ENCODE peak calls at places on chromosomes 6 and 20, in seven cellular contexts. Z is body of pancreas, P is IMR-90, U is esophagus squamous epithelium, H is heart left ventricle, N is sigmoid colon, O is spleen. A is an unnamed sample.

GRCh38 chr6:126721581-126722145 is 381.7 kb downstream of the CENPW start:
- DNase-seq in Z (no peak), P (peak), U (no peak), H (no peak), N (no peak), O (no peak), A (no peak)

GRCh38 chr20:57464642-57465211 is 60.2 kb downstream of the CTCFL start:
- DNase-seq in Z (peak), P (no peak), U (no peak), H (no peak), N (no peak), O (peak), A (no peak)

GRCh38 chr6:32129297-32130088 is 595 bp downstream of the FKBPL start:
- DNase-seq in Z (no peak), P (no peak), U (no peak), H (no peak), N (peak), O (no peak), A (no peak)

GRCh38 chr20:6765469-6766058 is 1.9 kb upstream of the BMP2 start:
- DNase-seq in Z (peak), P (peak), U (no peak), H (no peak), N (no peak), O (no peak), A (no peak)

GRCh38 chr6:28856617-28857000 is 67.2 kb downstream of the TRIM27 start:
- DNase-seq in Z (no peak), P (no peak), U (no peak), H (no peak), N (no peak), O (no peak), A (no peak)

GRCh38 chr6:26017567-26017966 is 55.0 kb downstream of the TRIM38 start:
- DNase-seq in Z (peak), P (peak), U (no peak), H (peak), N (peak), O (peak), A (no peak)

GRCh38 chr20:2285618-2286017 is 10.2 kb upstream of the TGM3 start:
- DNase-seq in Z (no peak), P (no peak), U (no peak), H (no peak), N (no peak), O (no peak), A (no peak)

GRCh38 chr6:15621203-15622044 is 41.4 kb downstream of the DTNBP1 start:
- DNase-seq in Z (peak), P (peak), U (no peak), H (peak), N (peak), O (peak), A (peak)

GRCh38 chr20:1331101-1331500 is 2.2 kb upstream of the SDCBP2 start:
- DNase-seq in Z (no peak), P (no peak), U (no peak), H (peak), N (no peak), O (peak), A (peak)

GRCh38 chr6:95576621-95577316 is 566 bp upstream of the MANEA start:
- DNase-seq in Z (no peak), P (peak), U (no peak), H (no peak), N (no peak), O (no peak), A (no peak)

GRCh38 chr6:104284872-104285271 is 574.8 kb downstream of the HACE1 start:
- DNase-seq in Z (no peak), P (no peak), U (no peak), H (no peak), N (no peak), O (no peak), A (no peak)

GRCh38 chr20:16613954-16614353 is 40.7 kb upstream of the KIF16B start:
- DNase-seq in Z (no peak), P (no peak), U (no peak), H (no peak), N (no peak), O (no peak), A (no peak)

GRCh38 chr20:3250091-3250504 is 11.1 kb upstream of the SLC4A11 start:
- DNase-seq in Z (no peak), P (no peak), U (no peak), H (no peak), N (no peak), O (peak), A (no peak)

GRCh38 chr6:47376930-47377329 is 67.2 kb upstream of the TNFRSF21 start:
- DNase-seq in Z (no peak), P (no peak), U (no peak), H (no peak), N (no peak), O (no peak), A (no peak)

GRCh38 chr6:37239950-37240713 is 17.4 kb upstream of the TBC1D22B start:
- DNase-seq in Z (peak), P (peak), U (no peak), H (peak), N (peak), O (peak), A (peak)

GRCh38 chr6:11645016-11645415 is 107.5 kb downstream of the TMEM170B start:
- DNase-seq in Z (no peak), P (peak), U (no peak), H (no peak), N (no peak), O (no peak), A (no peak)

GRCh38 chr6:73983367-73983766 is 287.4 kb downstream of the CD109 start:
- DNase-seq in Z (no peak), P (peak), U (no peak), H (no peak), N (no peak), O (no peak), A (no peak)

GRCh38 chr6:73803562-73804221 is 107.7 kb downstream of the CD109 start:
- DNase-seq in Z (peak), P (peak), U (no peak), H (no peak), N (no peak), O (no peak), A (no peak)

GRCh38 chr6:3820563-3820962 is 28.6 kb upstream of the FAM50B start:
- DNase-seq in Z (no peak), P (no peak), U (no peak), H (no peak), N (no peak), O (no peak), A (no peak)

GRCh38 chr20:52586697-52587096 is 385.5 kb upstream of the TSHZ2 start:
- DNase-seq in Z (no peak), P (no peak), U (no peak), H (no peak), N (no peak), O (no peak), A (no peak)

GRCh38 chr6:122631571-122632249 is 21.5 kb downstream of the PKIB start:
- DNase-seq in Z (no peak), P (no peak), U (no peak), H (no peak), N (no peak), O (no peak), A (no peak)

GRCh38 chr6:164408868-164409267 is 900.5 kb downstream of the C6orf118 start:
- DNase-seq in Z (no peak), P (no peak), U (no peak), H (no peak), N (no peak), O (no peak), A (no peak)

GRCh38 chr6:7143161-7143974 is 35.6 kb downstream of the RREB1 start:
- DNase-seq in Z (peak), P (no peak), U (no peak), H (no peak), N (no peak), O (no peak), A (no peak)

GRCh38 chr6:137926207-137926731 is 59.2 kb downstream of the TNFAIP3 start:
- DNase-seq in Z (peak), P (peak), U (no peak), H (no peak), N (no peak), O (no peak), A (no peak)

GRCh38 chr6:47084530-47084929 is 42.4 kb upstream of the ADGRF1 start:
- DNase-seq in Z (no peak), P (no peak), U (no peak), H (no peak), N (no peak), O (no peak), A (no peak)

DNA sequence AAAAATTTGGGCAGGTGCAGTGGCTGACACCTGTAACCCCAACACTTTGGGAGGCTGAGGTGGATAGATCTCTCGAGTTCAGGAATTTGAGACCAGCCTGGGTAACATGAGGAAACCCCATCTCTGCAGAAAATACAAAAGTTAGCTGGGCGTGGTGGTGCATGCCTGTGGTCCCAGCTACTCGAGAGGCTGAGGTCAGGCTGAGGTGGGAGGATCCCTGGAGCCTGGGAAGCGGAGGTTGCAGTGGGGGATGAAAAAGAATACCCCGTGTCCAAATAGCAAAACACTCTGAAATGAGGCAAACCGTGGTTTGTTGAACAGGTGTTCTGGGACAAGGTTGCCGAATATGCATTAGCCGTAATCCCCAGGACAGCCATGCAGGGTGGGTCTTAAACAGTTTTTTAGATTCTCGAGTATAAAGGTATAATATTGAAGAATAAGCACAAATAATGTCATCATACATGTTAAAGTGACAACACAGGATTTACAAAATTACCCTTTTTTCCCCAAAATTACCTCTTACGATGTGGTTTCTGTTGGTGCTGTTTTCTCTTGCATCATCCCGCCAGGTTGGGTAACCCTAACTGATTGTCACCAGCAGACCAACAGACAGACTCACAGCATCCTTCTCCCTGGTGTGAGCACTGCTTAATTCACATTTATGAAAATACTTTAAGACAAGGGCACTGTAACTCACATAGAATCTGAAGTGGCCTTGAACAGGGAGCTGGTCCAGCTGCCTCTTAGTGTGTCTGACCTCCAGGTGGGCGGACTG is 9.1 kb downstream of the DNAJC5 start:
- DNase-seq in Z (no peak), P (no peak), U (no peak), H (no peak), N (no peak), O (no peak), A (no peak)
- H3K27ac ChIP-seq in Z (no peak), P (no peak), U (peak), H (no peak), N (no peak), O (peak), A (no peak)

DNA sequence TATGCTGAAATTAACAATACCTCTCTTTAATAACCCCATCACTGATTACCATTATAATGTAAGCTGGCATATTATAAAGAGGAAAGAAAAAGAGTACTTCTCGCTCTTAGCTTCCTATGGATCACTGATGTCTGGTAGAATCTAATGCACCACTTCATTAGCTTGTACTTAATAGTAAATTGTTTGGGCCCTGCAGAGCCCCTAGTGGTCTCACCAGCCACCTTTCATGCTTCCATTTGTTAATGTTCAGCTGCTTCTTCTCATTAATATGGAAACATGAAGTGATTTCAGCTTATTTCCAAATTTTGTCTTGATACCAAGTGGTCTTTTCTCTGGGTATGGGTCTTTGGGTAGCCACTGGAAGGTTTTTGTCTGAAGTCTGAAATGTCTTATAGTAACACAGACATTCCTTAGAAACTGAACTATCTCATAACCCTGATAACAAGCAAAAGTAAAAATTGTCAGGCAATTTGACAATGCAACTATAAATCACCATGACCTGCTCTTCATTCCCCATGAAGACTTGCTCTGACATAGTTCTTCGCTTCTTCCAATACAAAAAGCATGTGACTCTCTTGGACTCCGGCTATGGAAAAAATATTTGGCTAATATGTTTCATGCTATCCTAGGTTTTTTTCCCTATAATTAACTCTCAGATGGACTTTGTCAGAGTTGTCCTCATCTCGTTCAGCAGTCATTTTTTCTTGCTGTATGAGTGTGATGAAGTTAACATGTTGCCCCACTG is 395.8 kb upstream of the MARCKS start:
- DNase-seq in Z (no peak), P (peak), U (no peak), H (no peak), N (no peak), O (no peak), A (no peak)
- TF ChIP-seq CTCF in Z (no peak), P (peak), U (no peak), H (no peak), N (no peak), O (no peak), A (no peak)

GRCh38 chr6:45577836-45578504 is 200.2 kb upstream of the SUPT3H start:
- DNase-seq in Z (no peak), P (peak), U (no peak), H (no peak), N (no peak), O (no peak), A (no peak)

GRCh38 chr6:45574885-45575284 is 197.2 kb upstream of the SUPT3H start:
- DNase-seq in Z (no peak), P (no peak), U (no peak), H (no peak), N (no peak), O (no peak), A (no peak)

GRCh38 chr6:45574013-45574412 is 196.3 kb upstream of the SUPT3H start:
- DNase-seq in Z (no peak), P (no peak), U (no peak), H (no peak), N (no peak), O (no peak), A (no peak)

GRCh38 chr6:45572833-45573232 is 195.1 kb upstream of the SUPT3H start:
- DNase-seq in Z (no peak), P (no peak), U (no peak), H (no peak), N (no peak), O (no peak), A (no peak)

DNA sequence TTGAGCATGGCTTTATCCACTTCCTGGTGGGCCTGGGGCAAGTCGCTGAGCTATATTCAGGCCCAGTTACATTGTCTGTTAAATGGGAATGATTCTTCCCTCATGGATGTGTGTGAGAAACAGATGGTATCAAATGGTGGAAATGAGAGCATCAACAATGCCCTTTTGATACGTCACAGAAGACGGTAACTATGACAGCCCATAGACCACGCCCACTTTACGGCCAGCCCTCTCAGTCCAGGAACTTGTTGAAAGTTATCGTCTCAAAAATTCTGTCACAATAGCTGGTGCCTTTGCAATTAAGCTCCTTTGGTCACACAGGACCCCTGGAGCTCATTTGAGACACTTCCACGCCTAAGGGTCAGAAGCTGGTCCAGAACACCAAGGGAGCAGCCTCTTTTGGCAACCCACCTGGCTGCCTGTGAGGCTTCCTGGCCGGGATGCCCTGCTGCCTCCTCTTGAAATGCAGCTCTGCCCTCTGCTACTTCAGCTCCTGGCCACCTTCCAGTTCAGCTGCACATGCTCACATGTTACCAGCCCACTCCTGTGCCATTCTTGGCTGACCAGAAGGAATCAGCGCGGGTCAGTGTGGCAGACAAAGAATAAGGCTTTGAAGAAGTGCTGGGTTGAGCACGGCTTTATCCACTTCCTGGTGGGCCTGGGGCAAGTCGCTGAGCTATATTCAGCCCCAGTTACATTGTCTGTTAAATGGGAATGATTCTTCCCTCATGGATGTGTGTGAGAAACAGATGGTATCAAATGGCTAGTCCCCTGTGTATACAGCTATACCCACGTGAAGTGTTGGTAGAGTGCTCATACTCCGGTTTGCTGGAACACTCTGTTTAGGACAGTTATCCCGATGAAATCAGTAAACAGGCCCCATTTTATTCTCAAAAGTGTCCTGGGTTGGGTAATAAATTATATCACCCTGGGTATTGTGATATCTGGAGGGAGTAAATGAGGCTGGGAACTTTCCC is 199.2 kb upstream of the SUPT3H start:
- DNase-seq in Z (peak), P (no peak), U (no peak), H (peak), N (peak), O (no peak), A (no peak)
- TF ChIP-seq POLR2A in Z (no peak), P (no peak), U (no peak), H (no peak), N (no peak), O (no peak), A (no peak)

GRCh38 chr6:170250981-170251775 is 39.7 kb downstream of the DLL1 start:
- DNase-seq in Z (peak), P (no peak), U (no peak), H (no peak), N (peak), O (no peak), A (peak)
- H3K27ac ChIP-seq in Z (no peak), P (no peak), U (peak), H (no peak), N (no peak), O (no peak), A (no peak)

DNA sequence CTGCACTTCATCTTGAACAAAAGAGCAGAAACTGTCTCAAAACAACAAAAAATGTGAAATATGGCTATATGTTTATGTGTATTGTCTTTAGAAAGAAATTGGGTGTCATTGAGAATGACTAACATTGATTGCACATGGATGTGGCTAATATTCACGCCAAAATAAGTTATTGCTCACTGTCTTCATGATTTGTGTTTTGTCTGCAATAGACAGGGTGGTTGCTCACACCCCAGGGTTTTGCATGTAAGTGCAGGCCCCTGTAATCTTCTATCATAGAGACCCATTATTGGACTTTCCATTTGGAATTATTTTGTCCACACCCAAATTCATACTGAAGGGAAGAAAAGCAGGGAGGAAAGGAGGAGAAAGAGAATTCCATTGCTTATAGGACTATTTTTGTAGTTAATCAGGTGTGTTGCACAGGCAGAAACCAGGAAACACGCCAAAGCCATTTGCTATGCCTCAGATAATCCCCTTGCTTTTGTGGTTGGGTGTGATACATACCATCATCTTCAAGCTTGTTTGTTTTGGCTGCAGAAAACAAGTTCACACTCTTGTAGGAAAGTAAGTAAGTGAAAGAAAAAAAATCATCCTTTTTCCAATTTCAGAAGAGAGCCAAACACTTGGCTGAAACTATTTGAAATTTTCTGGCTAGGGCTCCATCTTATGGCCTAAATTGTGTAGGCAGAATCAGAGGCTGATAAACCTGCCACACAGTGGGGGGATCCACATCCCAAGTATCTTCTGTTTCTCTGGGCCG is 214.1 kb downstream of the COL12A1 start:
- DNase-seq in Z (no peak), P (peak), U (no peak), H (no peak), N (no peak), O (no peak), A (no peak)
- TF ChIP-seq CTCF in Z (no peak), P (peak), U (no peak), H (no peak), N (no peak), O (no peak), A (no peak)

DNA sequence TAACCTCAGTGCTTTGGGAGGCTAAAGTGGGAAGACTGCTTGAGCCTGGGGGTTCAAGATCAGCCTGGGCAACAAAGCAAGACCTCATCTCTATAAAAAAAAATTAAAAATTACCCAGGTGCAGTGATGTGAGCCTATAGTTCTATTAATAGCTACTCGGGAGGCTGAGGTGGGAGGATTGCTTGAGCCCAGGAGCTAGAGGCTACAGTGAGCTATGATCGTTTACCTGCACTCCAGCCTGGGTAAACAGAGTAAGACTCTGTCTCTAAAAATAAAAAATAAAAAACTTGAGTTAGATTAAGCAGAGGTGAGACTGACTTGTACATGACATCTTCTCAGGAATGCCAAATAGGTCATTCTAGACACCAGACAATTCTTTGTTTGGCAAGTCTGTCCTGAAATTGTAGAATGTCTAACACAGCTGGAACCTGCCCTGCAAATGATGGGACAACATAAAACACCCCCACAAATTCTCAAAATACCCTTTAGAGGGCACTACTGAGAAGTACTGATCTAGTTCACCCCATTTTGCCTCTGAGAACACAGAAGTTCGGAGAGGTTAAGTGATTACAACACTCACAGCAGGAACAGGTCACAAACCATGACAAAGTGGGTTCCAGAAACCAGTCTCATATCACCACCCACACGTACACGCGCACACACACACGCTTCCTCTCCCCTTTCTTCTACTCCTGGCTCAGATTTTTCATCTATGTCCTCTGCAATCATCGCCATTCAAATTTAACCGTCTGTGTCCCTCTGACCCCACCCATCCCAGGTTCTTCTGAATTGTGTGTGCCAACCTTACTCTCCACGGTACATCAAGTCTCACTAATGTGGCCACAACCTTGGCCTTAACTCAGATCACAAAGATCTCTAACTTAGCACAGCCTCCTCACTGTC is 38.3 kb downstream of the ARHGAP18 start:
- DNase-seq in Z (no peak), P (no peak), U (no peak), H (no peak), N (no peak), O (peak), A (no peak)
- TF ChIP-seq POLR2A in Z (no peak), P (no peak), U (no peak), H (no peak), N (no peak), O (no peak), A (no peak)

A was measured in right lobe of liver.